ENCODE peak calls at places on chromosomes 12 and 14, in four cellular contexts. L is ACHN, D is T-helper 17 cell, U is ecto neural progenitor cell. I is an unnamed sample.

GRCh38 chr12:88810806-88811205 is 230.5 kb upstream of the KITLG start:
- DNase-seq in L (no peak), D (no peak), U (no peak), I (no peak)

GRCh38 chr14:49679271-49679670 is 8.7 kb downstream of the POLE2 start:
- DNase-seq in L (no peak), D (no peak), U (no peak), I (no peak)

GRCh38 chr12:110516995-110517394 is 14.9 kb downstream of the RAD9B start:
- DNase-seq in L (no peak), D (no peak), U (no peak), I (no peak)

GRCh38 chr12:4107436-4107878 is 166.1 kb upstream of the CCND2 start:
- DNase-seq in L (peak), D (peak), U (peak), I (peak)

GRCh38 chr14:57833304-57833703 is 32.6 kb downstream of the SLC35F4 start:
- DNase-seq in L (peak), D (no peak), U (no peak), I (no peak)

GRCh38 chr12:104583311-104583710 is 126.6 kb downstream of the CHST11 start:
- DNase-seq in L (no peak), D (no peak), U (no peak), I (no peak)

GRCh38 chr12:111368291-111368683 is 608 bp downstream of the PHETA1 start:
- DNase-seq in L (no peak), D (no peak), U (no peak), I (no peak)

GRCh38 chr12:95943231-95943842 is at the start of gene AMDHD1:
- DNase-seq in L (peak), D (peak), U (peak), I (peak)

GRCh38 chr14:68412505-68413496 is 380.1 kb downstream of the ZFP36L1 start:
- DNase-seq in L (no peak), D (no peak), U (no peak), I (no peak)

GRCh38 chr14:56400426-56400825 is 179.2 kb upstream of the TMEM260 start:
- DNase-seq in L (no peak), D (no peak), U (no peak), I (no peak)

GRCh38 chr12:124686001-124686884 is 118.8 kb upstream of the NCOR2 start:
- DNase-seq in L (peak), D (no peak), U (no peak), I (peak)

GRCh38 chr14:23550827-23551265 is 719 bp downstream of the ZFHX2 start:
- DNase-seq in L (no peak), D (no peak), U (peak), I (no peak)

I was measured in Karpas-422.